ENCODE peak calls at places on chromosome 22, in seven cellular contexts. V, E, T, R, Q, N and B are unnamed samples.

GRCh38 chr22:43900206-43900605 is 8.4 kb upstream of the PNPLA5 start:
- DNase-seq in T (no peak), R (no peak), N (no peak), E (no peak), Q (no peak), V (no peak), B (no peak)

GRCh38 chr22:47357086-47357485 is 594.6 kb downstream of the TBC1D22A start:
- DNase-seq in R (no peak), N (no peak), E (no peak), V (no peak), T (no peak), Q (no peak), B (no peak)

GRCh38 chr22:39318507-39319283 is 728 bp downstream of the RPL3 start:
- DNase-seq in V (no peak), N (no peak), E (no peak), R (no peak), Q (no peak), T (no peak), B (no peak)

GRCh38 chr22:31504282-31504681 is 7.9 kb downstream of the SFI1 start:
- DNase-seq in E (peak), V (no peak), T (no peak), Q (peak), N (no peak), R (no peak), B (peak)

GRCh38 chr22:45009881-45010531 is at the start of gene PHF21B:
- DNase-seq in T (no peak), V (peak), N (peak), R (no peak), Q (peak), E (peak), B (peak)

GRCh38 chr22:42132457-42132856 is 1.8 kb upstream of the CYP2D6 start:
- DNase-seq in N (no peak), E (no peak), V (no peak), R (no peak), Q (no peak), T (no peak), B (no peak)

GRCh38 chr22:19045094-19045493 is 77.1 kb downstream of the DGCR2 start:
- DNase-seq in N (no peak), Q (no peak), T (no peak), E (no peak), R (no peak), V (no peak), B (no peak)

GRCh38 chr22:32528984-32529982 is 54.7 kb downstream of the FBXO7 start:
- DNase-seq in V (peak), R (peak), N (peak), E (peak), T (peak), Q (peak), B (peak)

GRCh38 chr22:44335903-44336803 is 23.4 kb upstream of the SHISAL1 start:
- DNase-seq in V (peak), Q (no peak), E (peak), R (no peak), N (no peak), T (no peak), B (no peak)

GRCh38 chr22:19965771-19966709 is 24.4 kb upstream of the TXNRD2 start:
- DNase-seq in N (no peak), R (no peak), E (no peak), Q (peak), V (no peak), T (no peak), B (no peak)

GRCh38 chr22:38700271-38700788 is 413 bp downstream of the JOSD1 start:
- DNase-seq in R (no peak), T (no peak), E (peak), Q (peak), N (no peak), V (peak), B (peak)

GRCh38 chr22:20787746-20788626 is 14.1 kb downstream of the SERPIND1 start:
- DNase-seq in Q (no peak), V (no peak), R (no peak), E (no peak), N (no peak), T (no peak), B (no peak)

GRCh38 chr22:29385748-29386147 is 2.6 kb downstream of the AP1B1 start:
- DNase-seq in R (no peak), Q (no peak), T (no peak), N (no peak), E (peak), V (peak), B (no peak)

GRCh38 chr22:35971418-35972119 is 57.1 kb downstream of the RBFOX2 start:
- DNase-seq in T (no peak), E (no peak), Q (peak), V (no peak), N (peak), R (peak), B (peak)

GRCh38 chr22:33861216-33861875 is 58.9 kb downstream of the LARGE1 start:
- DNase-seq in E (no peak), T (no peak), R (no peak), N (no peak), V (no peak), Q (no peak), B (no peak)

GRCh38 chr22:39514373-39514973 is 5.9 kb upstream of the ATF4 start:
- DNase-seq in V (peak), R (no peak), N (no peak), T (no peak), E (peak), Q (peak), B (peak)

GRCh38 chr22:27610863-27611786 is 190.4 kb downstream of the MN1 start:
- DNase-seq in N (no peak), E (no peak), R (no peak), Q (no peak), T (no peak), V (no peak), B (no peak)

GRCh38 chr22:40597541-40598453 is 38.7 kb downstream of the MRTFA start:
- DNase-seq in T (no peak), Q (peak), V (peak), R (no peak), E (peak), N (no peak), B (peak)

GRCh38 chr22:44344407-44344806 is 31.7 kb upstream of the SHISAL1 start:
- DNase-seq in E (no peak), N (no peak), T (no peak), V (no peak), R (no peak), Q (no peak), B (no peak)

GRCh38 chr22:23565288-23565941 is 14.7 kb downstream of the IGLL1 start:
- DNase-seq in V (no peak), R (no peak), E (no peak), T (peak), Q (peak), N (no peak), B (no peak)

GRCh38 chr22:46031066-46031465 is 54.1 kb upstream of the WNT7B start:
- DNase-seq in T (no peak), V (no peak), N (no peak), Q (no peak), E (no peak), R (no peak), B (no peak)

GRCh38 chr22:17890892-17891291 is 116.6 kb upstream of the BID start:
- DNase-seq in E (no peak), R (no peak), N (no peak), Q (no peak), T (no peak), V (no peak), B (no peak)

DNA sequence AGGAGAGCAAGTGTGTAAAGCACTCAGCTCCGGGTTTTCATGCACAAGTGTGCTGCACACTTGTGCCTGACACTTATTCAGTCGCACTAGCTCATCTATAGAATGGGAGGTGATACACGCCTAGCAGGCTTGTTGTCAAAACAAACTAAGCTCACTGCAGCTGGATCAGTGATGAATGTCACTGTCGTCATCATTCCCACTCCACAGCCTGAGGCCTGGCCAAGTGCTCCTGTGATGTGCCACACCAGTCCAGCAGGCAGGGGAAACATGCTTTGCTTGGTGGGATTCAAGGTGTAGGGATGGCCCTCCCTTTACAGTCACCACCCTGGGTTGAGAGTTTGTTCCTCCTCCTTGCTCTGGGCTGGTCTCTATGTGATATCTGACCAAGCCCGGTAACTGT is 6.8 kb downstream of the MPST start:
- DNase-seq in N (no peak), Q (no peak), R (no peak), V (no peak), E (no peak), T (no peak), B (no peak)
- H3K4me3 ChIP-seq in N (no peak), Q (no peak), R (no peak), V (no peak), E (no peak), T (no peak), B (no peak)

GRCh38 chr22:48695731-48696305 is 1131.9 kb downstream of the BRD1 start:
- DNase-seq in V (no peak), N (no peak), R (no peak), E (no peak), Q (no peak), T (no peak), B (no peak)

GRCh38 chr22:48692734-48693376 is 1134.8 kb downstream of the BRD1 start:
- DNase-seq in N (no peak), T (no peak), R (no peak), Q (no peak), V (no peak), E (no peak), B (no peak)

GRCh38 chr22:48695251-48695650 is 1132.4 kb downstream of the BRD1 start:
- DNase-seq in N (no peak), T (no peak), R (peak), E (no peak), Q (no peak), V (no peak), B (no peak)

GRCh38 chr22:48693377-48694135 is 1134.1 kb downstream of the BRD1 start:
- DNase-seq in Q (no peak), V (no peak), R (no peak), T (no peak), N (no peak), E (no peak), B (no peak)

GRCh38 chr22:48694296-48694883 is 1133.3 kb downstream of the BRD1 start:
- DNase-seq in T (no peak), N (no peak), E (no peak), Q (no peak), R (no peak), V (no peak), B (no peak)
- TF ChIP-seq CTCF in T (no peak), N (no peak), E (no peak), Q (no peak), R (no peak), V (no peak), B (no peak)

GRCh38 chr22:25110596-25110845 is 89.1 kb upstream of the CRYBB3 start:
- DNase-seq in E (no peak), T (no peak), N (peak), V (no peak), Q (no peak), R (no peak), B (no peak)
- H3K4me3 ChIP-seq in E (peak), T (peak), N (peak), V (peak), Q (peak), R (no peak), B (no peak)

GRCh38 chr22:50267591-50268390 is 2.4 kb downstream of the MAPK11 start:
- DNase-seq in R (no peak), E (peak), V (peak), N (no peak), T (no peak), Q (peak), B (peak)
- TF ChIP-seq CTCF in R (peak), E (no peak), V (peak), N (peak), T (no peak), Q (peak), B (peak)